ENCODE peak calls at places on chromosomes 1 and 21, in ten cellular contexts. R is left lung; L is small intestine; X is T follicular helper cell; W is AG10803; D is body of pancreas; M is stimulated activated naive CD8-positive, alpha-beta T cell treated with anti-CD3 and anti-CD28 coated beads, Interleukin-15, Interleukin-2, amounts not matched to agents 100 U/mL and 50 U/mL, for 24 hours; I is NCI-H524; B is activated T-helper 1 cell treated with Interleukin-2 at 50 U/mL for 16 hours; P is heart right ventricle. N is an unnamed sample.

GRCh38 chr1:96364576-96364975 is 357.0 kb upstream of the PTBP2 start:
- DNase-seq in R (no peak), L (no peak), X (no peak), W (peak), D (no peak), M (no peak), I (no peak), B (no peak), P (no peak), N (no peak)

GRCh38 chr1:164969256-164969655 is 387.3 kb downstream of the LMX1A start:
- DNase-seq in R (no peak), L (no peak), X (no peak), W (no peak), D (no peak), M (no peak), I (no peak), B (no peak), P (no peak), N (no peak)

GRCh38 chr1:169509354-169509753 is 23.6 kb upstream of the SLC19A2 start:
- DNase-seq in R (no peak), L (no peak), X (no peak), W (no peak), D (no peak), M (no peak), I (peak), B (no peak), P (no peak), N (no peak)

GRCh38 chr1:238647877-238648276 is 738.5 kb upstream of the CHRM3 start:
- DNase-seq in R (no peak), L (no peak), X (no peak), W (peak), D (no peak), M (no peak), I (no peak), B (no peak), P (no peak), N (no peak)

GRCh38 chr1:940121-941026 is 16.7 kb downstream of the SAMD11 start:
- DNase-seq in R (peak), L (peak), X (no peak), W (no peak), D (peak), M (no peak), I (peak), B (no peak), P (peak), N (peak)

GRCh38 chr1:84299536-84300260 is 1.8 kb upstream of the SAMD13 start:
- DNase-seq in R (no peak), L (peak), X (no peak), W (no peak), D (no peak), M (no peak), I (no peak), B (no peak), P (no peak), N (no peak)

GRCh38 chr21:29172282-29172681 is 41.8 kb downstream of the MAP3K7CL start:
- DNase-seq in R (no peak), L (no peak), X (no peak), W (no peak), D (no peak), M (no peak), I (no peak), B (no peak), P (no peak), N (no peak)

GRCh38 chr21:33025471-33026298 is at the start of gene OLIG2:
- DNase-seq in R (no peak), L (no peak), X (no peak), W (no peak), D (no peak), M (peak), I (peak), B (no peak), P (no peak), N (no peak)

GRCh38 chr1:223048026-223048425 is 95.0 kb downstream of the TLR5 start:
- DNase-seq in R (no peak), L (no peak), X (no peak), W (no peak), D (no peak), M (no peak), I (no peak), B (no peak), P (no peak), N (no peak)

GRCh38 chr1:235972316-235973090 is 92.4 kb downstream of the NID1 start:
- DNase-seq in R (no peak), L (no peak), X (no peak), W (peak), D (no peak), M (no peak), I (no peak), B (no peak), P (no peak), N (no peak)

GRCh38 chr1:208161656-208162375 is 82.4 kb downstream of the PLXNA2 start:
- DNase-seq in R (no peak), L (no peak), X (no peak), W (peak), D (no peak), M (no peak), I (no peak), B (no peak), P (no peak), N (no peak)

GRCh38 chr1:25563330-25564215 is 20.2 kb downstream of the LDLRAP1 start:
- DNase-seq in R (no peak), L (no peak), X (no peak), W (no peak), D (no peak), M (peak), I (no peak), B (no peak), P (no peak), N (no peak)

GRCh38 chr21:33042812-33043211 is 17.1 kb downstream of the OLIG2 start:
- DNase-seq in R (no peak), L (peak), X (no peak), W (peak), D (no peak), M (no peak), I (no peak), B (no peak), P (no peak), N (no peak)

GRCh38 chr1:147264158-147264768 is 21.8 kb downstream of the CHD1L start:
- DNase-seq in R (no peak), L (no peak), X (no peak), W (peak), D (no peak), M (no peak), I (no peak), B (no peak), P (no peak), N (no peak)

GRCh38 chr1:117627562-117628165 is 21.8 kb downstream of the TENT5C start:
- DNase-seq in R (no peak), L (no peak), X (no peak), W (no peak), D (peak), M (no peak), I (no peak), B (no peak), P (no peak), N (no peak)

GRCh38 chr1:36087233-36088123 is 1.2 kb upstream of the ADPRS start:
- DNase-seq in R (no peak), L (no peak), X (no peak), W (no peak), D (no peak), M (no peak), I (no peak), B (no peak), P (no peak), N (peak)

GRCh38 chr1:35807614-35808375 is at the start of gene AGO4:
- DNase-seq in R (peak), L (peak), X (no peak), W (peak), D (peak), M (peak), I (peak), B (peak), P (peak), N (peak)

GRCh38 chr21:36454079-36454478 is 25.8 kb downstream of the CLDN14 start:
- DNase-seq in R (no peak), L (no peak), X (no peak), W (no peak), D (peak), M (no peak), I (no peak), B (no peak), P (no peak), N (no peak)

GRCh38 chr1:68384321-68384813 is 65.4 kb downstream of the RPE65 start:
- DNase-seq in R (no peak), L (peak), X (no peak), W (peak), D (no peak), M (no peak), I (no peak), B (no peak), P (peak), N (peak)

GRCh38 chr1:8712413-8713229 is 104.8 kb downstream of the RERE start:
- DNase-seq in R (no peak), L (peak), X (no peak), W (peak), D (no peak), M (no peak), I (peak), B (no peak), P (no peak), N (no peak)

GRCh38 chr1:117375327-117375726 is 8.1 kb downstream of the MAN1A2 start:
- DNase-seq in R (no peak), L (no peak), X (no peak), W (no peak), D (no peak), M (no peak), I (no peak), B (no peak), P (no peak), N (no peak)

GRCh38 chr1:25729774-25730173 is 70.2 kb upstream of the SELENON start:
- DNase-seq in R (peak), L (no peak), X (no peak), W (no peak), D (peak), M (no peak), I (peak), B (no peak), P (no peak), N (no peak)

GRCh38 chr1:150162862-150163706 is 13.4 kb downstream of the PLEKHO1 start:
- DNase-seq in R (peak), L (peak), X (no peak), W (peak), D (peak), M (no peak), I (peak), B (no peak), P (peak), N (peak)